ENCODE peak calls at places on chromosome 10, in five cellular contexts. A is PC-9, C is neuronal stem cell, L is neural progenitor cell, R is astrocyte. U is an unnamed sample.

GRCh38 chr10:5071411-5072198 is 22.6 kb upstream of the AKR1C3 start:
- DNase-seq in A (peak; percentile 74), C (peak; percentile 35), L (peak; percentile 64), R (peak; percentile 88), U (peak; percentile 90)

GRCh38 chr10:13991353-13991752 is 339.4 kb downstream of the FRMD4A start:
- DNase-seq in A (no peak), C (no peak), L (peak; percentile 69), R (no peak), U (no peak)

GRCh38 chr10:118568327-118568848 is 27.1 kb downstream of the PRLHR start:
- DNase-seq in A (peak; percentile 30), C (peak; percentile 71), L (peak; percentile 76), R (no peak), U (peak; percentile 32)

GRCh38 chr10:58300676-58301075 is 31.7 kb downstream of the CISD1 start:
- DNase-seq in A (no peak), C (no peak), L (no peak), R (no peak), U (no peak)

GRCh38 chr10:6128591-6129383 is 40.0 kb downstream of the RBM17 start:
- DNase-seq in A (no peak), C (no peak), L (peak; percentile 62), R (no peak), U (peak; percentile 70)

GRCh38 chr10:123798856-123799255 is 92.8 kb downstream of the CPXM2 start:
- DNase-seq in A (no peak), C (no peak), L (no peak), R (no peak), U (no peak)

GRCh38 chr10:31774291-31774900 is 154.2 kb downstream of the ARHGAP12 start:
- DNase-seq in A (no peak), C (peak; percentile 56), L (peak; percentile 91), R (no peak), U (peak; percentile 45)

GRCh38 chr10:128943111-128943510 is 523.9 kb upstream of the MGMT start:
- DNase-seq in A (no peak), C (no peak), L (no peak), R (no peak), U (no peak)

GRCh38 chr10:34252111-34252510 is 563.0 kb downstream of the PARD3 start:
- DNase-seq in A (peak; percentile 29), C (no peak), L (no peak), R (peak; percentile 4), U (peak; percentile 23)

GRCh38 chr10:5540080-5540479 is 15.3 kb downstream of the CALML3 start:
- DNase-seq in A (no peak), C (no peak), L (no peak), R (no peak), U (no peak)

GRCh38 chr10:90742189-90742588 is 115.7 kb downstream of the HTR7 start:
- DNase-seq in A (no peak), C (no peak), L (no peak), R (peak; percentile 56), U (peak; percentile 6)

GRCh38 chr10:13617146-13617545 is 30.4 kb downstream of the PRPF18 start:
- DNase-seq in A (no peak), C (no peak), L (no peak), R (peak; percentile 30), U (peak; percentile 78)

GRCh38 chr10:22426653-22427052 is 81.4 kb downstream of the SPAG6 start:
- DNase-seq in A (no peak), C (no peak), L (no peak), R (no peak), U (no peak)

GRCh38 chr10:133307776-133308430 is 769 bp downstream of the TUBGCP2 start:
- DNase-seq in A (peak; percentile 76), C (peak; percentile 48), L (peak; percentile 80), R (peak; percentile 38), U (peak; percentile 50)

GRCh38 chr10:5564537-5565204 is 39.9 kb downstream of the CALML3 start:
- DNase-seq in A (no peak), C (no peak), L (no peak), R (no peak), U (no peak)

GRCh38 chr10:49749556-49750491 is 12.3 kb downstream of the OGDHL start:
- DNase-seq in A (no peak), C (no peak), L (no peak), R (no peak), U (no peak)

GRCh38 chr10:12797471-12798262 is 203.8 kb downstream of the CCDC3 start:
- DNase-seq in A (no peak), C (no peak), L (no peak), R (peak; percentile 24), U (peak; percentile 38)

GRCh38 chr10:58781873-58782488 is 269.3 kb downstream of the BICC1 start:
- DNase-seq in A (peak; percentile 4), C (peak; percentile 51), L (peak; percentile 56), R (no peak), U (peak; percentile 65)

GRCh38 chr10:59505931-59506330 is 143.6 kb upstream of the FAM13C start:
- DNase-seq in A (no peak), C (no peak), L (no peak), R (peak; percentile 49), U (no peak)

GRCh38 chr10:71419002-71419540 is 22.4 kb downstream of the CDH23 start:
- DNase-seq in A (no peak), C (no peak), L (no peak), R (no peak), U (no peak)

GRCh38 chr10:110751845-110752244 is 107.7 kb downstream of the RBM20 start:
- DNase-seq in A (no peak), C (no peak), L (no peak), R (no peak), U (no peak)

GRCh38 chr10:120689766-120690539 is 161.2 kb upstream of the WDR11 start:
- DNase-seq in A (no peak), C (no peak), L (no peak), R (peak; percentile 3), U (peak; percentile 20)

GRCh38 chr10:120684211-120684610 is 167.0 kb upstream of the WDR11 start:
- DNase-seq in A (no peak), C (no peak), L (no peak), R (no peak), U (no peak)

GRCh38 chr10:120685136-120685535 is 166.0 kb upstream of the WDR11 start:
- DNase-seq in A (no peak), C (no peak), L (no peak), R (no peak), U (no peak)

GRCh38 chr10:120691623-120692022 is 159.5 kb upstream of the WDR11 start:
- DNase-seq in A (no peak), C (no peak), L (no peak), R (no peak), U (no peak)

GRCh38 chr10:120688928-120689327 is 162.2 kb upstream of the WDR11 start:
- DNase-seq in A (no peak), C (no peak), L (no peak), R (peak; percentile 1), U (peak; percentile 3)
- H2AFZ ChIP-seq in A (no peak overlapping the region), C (no peak overlapping the region), L (no peak overlapping the region), R (no peak overlapping the region), U (no peak overlapping the region)

GRCh38 chr10:17768506-17768905 is 16.5 kb downstream of the TMEM236 start:
- DNase-seq in A (no peak), C (no peak), L (no peak), R (no peak), U (no peak)

GRCh38 chr10:17771027-17771426 is 19.0 kb downstream of the TMEM236 start:
- DNase-seq in A (no peak), C (no peak), L (no peak), R (no peak), U (no peak)

GRCh38 chr10:17765602-17766001 is 13.6 kb downstream of the TMEM236 start:
- DNase-seq in A (no peak), C (no peak), L (no peak), R (no peak), U (no peak)

GRCh38 chr10:17764142-17764541 is 12.1 kb downstream of the TMEM236 start:
- DNase-seq in A (no peak), C (no peak), L (no peak), R (no peak), U (no peak)

DNA sequence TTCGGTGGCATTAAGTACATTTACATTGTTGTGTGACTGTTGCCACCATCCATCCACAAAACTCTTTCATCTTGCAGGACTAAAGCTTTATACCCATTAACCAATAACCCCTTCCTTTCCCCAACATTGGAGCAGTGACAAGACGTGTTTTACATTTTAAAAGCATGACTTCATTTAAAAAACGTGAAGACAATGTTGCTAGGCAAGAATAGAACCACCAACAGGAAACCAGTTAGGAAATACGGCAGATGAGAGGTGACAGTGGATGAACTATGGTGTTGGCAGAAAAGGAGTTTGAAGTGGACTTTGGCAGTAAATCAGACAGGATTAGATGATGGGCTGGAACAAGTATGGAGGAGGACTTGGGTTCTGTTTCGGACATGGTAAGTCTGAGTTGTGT is 17.0 kb downstream of the TMEM236 start:
- DNase-seq in A (no peak), C (no peak), L (no peak), R (peak; percentile 65), U (peak; percentile 72)
- H2AFZ ChIP-seq in A (no peak overlapping the region), C (no peak overlapping the region), L (no peak overlapping the region), R (peak overlapping the region; percentile 27), U (no peak overlapping the region)

GRCh38 chr10:77901743-77902142 is 24.8 kb downstream of the DLG5 start:
- DNase-seq in A (no peak), C (no peak), L (no peak), R (no peak), U (no peak)

GRCh38 chr10:77896058-77896457 is 30.5 kb downstream of the DLG5 start:
- DNase-seq in A (no peak), C (no peak), L (no peak), R (no peak), U (no peak)

GRCh38 chr10:77899690-77900089 is 26.9 kb downstream of the DLG5 start:
- DNase-seq in A (no peak), C (no peak), L (no peak), R (no peak), U (no peak)

GRCh38 chr10:77898323-77899079 is 28.1 kb downstream of the DLG5 start:
- DNase-seq in A (peak; percentile 84), C (no peak), L (peak; percentile 31), R (no peak), U (no peak)

GRCh38 chr10:77899080-77899477 is 27.5 kb downstream of the DLG5 start:
- DNase-seq in A (peak; percentile 90), C (no peak), L (no peak), R (peak; percentile 46), U (peak; percentile 65)
- H2AFZ ChIP-seq in A (no peak overlapping the region), C (no peak overlapping the region), L (no peak overlapping the region), R (no peak overlapping the region), U (no peak overlapping the region)

DNA sequence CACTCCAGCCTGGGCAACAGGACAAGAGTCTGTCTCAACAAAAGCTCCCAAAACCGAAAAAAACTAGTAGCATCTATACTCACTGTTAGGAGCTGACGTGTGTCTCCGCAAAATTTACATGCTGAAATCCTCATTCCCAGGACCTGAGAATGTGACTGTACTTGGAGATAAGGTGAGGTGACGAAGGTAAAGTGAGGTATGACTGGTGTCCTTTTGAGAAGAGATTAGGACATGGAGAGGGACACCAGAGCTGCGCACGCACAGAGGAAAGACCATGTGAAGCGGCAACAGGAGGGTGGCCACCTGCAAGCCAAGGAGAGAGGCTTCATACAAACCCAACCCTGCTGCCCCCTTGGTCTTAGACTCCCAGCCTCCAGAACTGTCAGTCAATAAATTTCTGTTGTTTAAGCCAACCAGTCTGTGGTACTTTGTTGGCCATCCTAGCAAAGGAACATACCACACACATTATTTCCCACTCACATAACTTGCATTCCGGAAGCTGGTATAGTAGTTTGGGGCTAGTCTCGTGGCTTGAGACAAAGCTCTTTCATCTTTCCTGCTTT is 1154.0 kb upstream of the CELF2 start:
- DNase-seq in A (no peak), C (no peak), L (no peak), R (no peak), U (no peak)
- H2AFZ ChIP-seq in A (no peak overlapping the region), C (no peak overlapping the region), L (peak overlapping the region; percentile 50), R (no peak overlapping the region), U (no peak overlapping the region)